ENCODE peak calls at places on chromosome 10, in four cellular contexts. G, E, P and X are unnamed samples.

GRCh38 chr10:117186832-117187615 is 10.3 kb upstream of the KCNK18 start:
- DNase-seq in G (peak), E (peak), P (no peak), X (peak)

GRCh38 chr10:59177031-59177861 is 803 bp downstream of the PHYHIPL start:
- DNase-seq in G (peak), E (peak), P (peak), X (peak)

GRCh38 chr10:1180071-1180730 is 124.0 kb downstream of the WDR37 start:
- DNase-seq in G (no peak), E (no peak), P (no peak), X (no peak)

GRCh38 chr10:97800474-97800873 is 28.7 kb upstream of the SFRP5 start:
- DNase-seq in G (no peak), E (no peak), P (no peak), X (no peak)

GRCh38 chr10:35413985-35414861 is 77.9 kb downstream of the CCNY start:
- DNase-seq in G (no peak), E (no peak), P (no peak), X (no peak)

GRCh38 chr10:21260793-21261149 is 264.7 kb downstream of the SKIDA1 start:
- DNase-seq in G (no peak), E (peak), P (no peak), X (no peak)

GRCh38 chr10:113175756-113176651 is 226.0 kb downstream of the TCF7L2 start:
- DNase-seq in G (no peak), E (no peak), P (no peak), X (no peak)

GRCh38 chr10:101130984-101131961 is at the start of gene TLX1:
- DNase-seq in G (no peak), E (no peak), P (no peak), X (no peak)

GRCh38 chr10:112557197-112557596 is 110.2 kb downstream of the VTI1A start:
- DNase-seq in G (no peak), E (no peak), P (no peak), X (no peak)

GRCh38 chr10:3950676-3951275 is 165.8 kb upstream of the KLF6 start:
- DNase-seq in G (no peak), E (no peak), P (no peak), X (no peak)

GRCh38 chr10:121033371-121033770 is 182.2 kb downstream of the WDR11 start:
- DNase-seq in G (no peak), E (no peak), P (no peak), X (no peak)

GRCh38 chr10:127374901-127375300 is 174.2 kb upstream of the NPS start:
- DNase-seq in G (no peak), E (no peak), P (no peak), X (no peak)

GRCh38 chr10:95675403-95676116 is 18.2 kb downstream of the TCTN3 start:
- DNase-seq in G (no peak), E (no peak), P (no peak), X (no peak)

GRCh38 chr10:33129987-33130386 is 172.0 kb upstream of the ITGB1 start:
- DNase-seq in G (no peak), E (peak), P (no peak), X (no peak)

GRCh38 chr10:3861785-3862184 is 76.8 kb upstream of the KLF6 start:
- DNase-seq in G (no peak), E (no peak), P (no peak), X (no peak)

GRCh38 chr10:71684356-71685173 is 35.0 kb downstream of the C10orf105 start:
- DNase-seq in G (no peak), E (no peak), P (no peak), X (no peak)

GRCh38 chr10:61747341-61747740 is 84.6 kb downstream of the CABCOCO1 start:
- DNase-seq in G (no peak), E (peak), P (no peak), X (no peak)

GRCh38 chr10:25501912-25502311 is 327.1 kb downstream of the GPR158 start:
- DNase-seq in G (no peak), E (no peak), P (no peak), X (no peak)

GRCh38 chr10:78719276-78719675 is 349.5 kb upstream of the ZMIZ1 start:
- DNase-seq in G (no peak), E (no peak), P (no peak), X (no peak)

GRCh38 chr10:29858352-29859267 is 200.8 kb downstream of the JCAD start:
- DNase-seq in G (peak), E (peak), P (no peak), X (peak)

GRCh38 chr10:17229016-17229716 is 1.1 kb downstream of the VIM start:
- DNase-seq in G (peak), E (peak), P (no peak), X (no peak)

GRCh38 chr10:122498521-122498920 is 37.2 kb downstream of the HTRA1 start:
- DNase-seq in G (no peak), E (no peak), P (no peak), X (no peak)

GRCh38 chr10:88557659-88558058 is 25.5 kb downstream of the RNLS start:
- DNase-seq in G (peak), E (peak), P (no peak), X (no peak)

GRCh38 chr10:92688927-92689662 is 660 bp upstream of the HHEX start:
- DNase-seq in G (no peak), E (peak), P (no peak), X (no peak)

GRCh38 chr10:132186488-132187413 is at the start of gene DPYSL4:
- DNase-seq in G (peak), E (peak), P (no peak), X (no peak)

GRCh38 chr10:120804020-120804419 is 47.1 kb upstream of the WDR11 start:
- DNase-seq in G (no peak), E (no peak), P (no peak), X (no peak)

GRCh38 chr10:122544493-122544892 is 16.1 kb upstream of the DMBT1 start:
- DNase-seq in G (no peak), E (no peak), P (no peak), X (no peak)

GRCh38 chr10:89553064-89553734 is 17.8 kb upstream of the SLC16A12 start:
- DNase-seq in G (peak), E (peak), P (no peak), X (peak)

GRCh38 chr10:3828404-3829192 is 43.6 kb upstream of the KLF6 start:
- DNase-seq in G (peak), E (peak), P (no peak), X (no peak)

GRCh38 chr10:59830601-59831259 is 75.6 kb downstream of the CCDC6 start:
- DNase-seq in G (peak), E (peak), P (no peak), X (no peak)

GRCh38 chr10:90695915-90696676 is 161.7 kb downstream of the HTR7 start:
- DNase-seq in G (no peak), E (no peak), P (no peak), X (no peak)

GRCh38 chr10:111455776-111456426 is 379.1 kb downstream of the ADRA2A start:
- DNase-seq in G (no peak), E (no peak), P (no peak), X (no peak)

GRCh38 chr10:13000431-13000830 is 1.1 kb downstream of the CCDC3 start:
- DNase-seq in G (no peak), E (no peak), P (no peak), X (no peak)